ENCODE peak calls at places on chromosome 21, in nine cellular contexts. R, M, G, B, Q, U, F, H and Z are unnamed samples.

GRCh38 chr21:40049031-40049958 is 182.1 kb downstream of the PCP4 start:
- DNase-seq in R (no peak), M (no peak), G (no peak), B (peak; percentile 44), Q (no peak), U (no peak), F (no peak), H (no peak), Z (no peak)

GRCh38 chr21:42068256-42068545 is 2.9 kb upstream of the UMODL1 start:
- DNase-seq in R (no peak), M (no peak), G (no peak), B (no peak), Q (no peak), U (no peak), F (no peak), H (no peak), Z (no peak)

GRCh38 chr21:28229811-28230210 is 762.9 kb downstream of the LTN1 start:
- DNase-seq in R (no peak), M (peak; percentile 91), G (no peak), B (no peak), Q (no peak), U (peak; percentile 92), F (peak; percentile 61), H (no peak), Z (peak; percentile 91)

GRCh38 chr21:23014021-23014420 is 2015.8 kb downstream of the NCAM2 start:
- DNase-seq in R (no peak), M (no peak), G (no peak), B (no peak), Q (no peak), U (no peak), F (no peak), H (no peak), Z (no peak)

GRCh38 chr21:36385909-36386642 is 884 bp downstream of the CHAF1B start:
- DNase-seq in R (no peak), M (peak; percentile 14), G (no peak), B (no peak), Q (no peak), U (peak; percentile 21), F (peak; percentile 16), H (no peak), Z (peak; percentile 14)

GRCh38 chr21:42208801-42209490 is 10.0 kb upstream of the ABCG1 start:
- DNase-seq in R (no peak), M (no peak), G (no peak), B (no peak), Q (no peak), U (no peak), F (no peak), H (no peak), Z (no peak)

GRCh38 chr21:41852929-41853320 is 26.2 kb downstream of the PRDM15 start:
- DNase-seq in R (no peak), M (no peak), G (no peak), B (no peak), Q (no peak), U (no peak), F (no peak), H (no peak), Z (no peak)

GRCh38 chr21:34073032-34073748 is at the start of the genes MRPS6 and SLC5A3:
- DNase-seq in R (peak; percentile 86), M (peak; percentile 88), G (peak; percentile 92), B (peak; percentile 67), Q (peak; percentile 89), U (peak; percentile 78), F (peak; percentile 82), H (peak; percentile 82), Z (peak; percentile 85)

GRCh38 chr21:42527489-42528158 is 14.0 kb downstream of the SLC37A1 start:
- DNase-seq in R (no peak), M (no peak), G (no peak), B (no peak), Q (no peak), U (no peak), F (no peak), H (no peak), Z (no peak)

GRCh38 chr21:31781737-31782136 is 49.8 kb upstream of the SCAF4 start:
- DNase-seq in R (peak; percentile 33), M (peak; percentile 47), G (no peak), B (peak; percentile 73), Q (peak; percentile 27), U (peak; percentile 63), F (peak; percentile 43), H (peak; percentile 5), Z (peak; percentile 45)

DNA sequence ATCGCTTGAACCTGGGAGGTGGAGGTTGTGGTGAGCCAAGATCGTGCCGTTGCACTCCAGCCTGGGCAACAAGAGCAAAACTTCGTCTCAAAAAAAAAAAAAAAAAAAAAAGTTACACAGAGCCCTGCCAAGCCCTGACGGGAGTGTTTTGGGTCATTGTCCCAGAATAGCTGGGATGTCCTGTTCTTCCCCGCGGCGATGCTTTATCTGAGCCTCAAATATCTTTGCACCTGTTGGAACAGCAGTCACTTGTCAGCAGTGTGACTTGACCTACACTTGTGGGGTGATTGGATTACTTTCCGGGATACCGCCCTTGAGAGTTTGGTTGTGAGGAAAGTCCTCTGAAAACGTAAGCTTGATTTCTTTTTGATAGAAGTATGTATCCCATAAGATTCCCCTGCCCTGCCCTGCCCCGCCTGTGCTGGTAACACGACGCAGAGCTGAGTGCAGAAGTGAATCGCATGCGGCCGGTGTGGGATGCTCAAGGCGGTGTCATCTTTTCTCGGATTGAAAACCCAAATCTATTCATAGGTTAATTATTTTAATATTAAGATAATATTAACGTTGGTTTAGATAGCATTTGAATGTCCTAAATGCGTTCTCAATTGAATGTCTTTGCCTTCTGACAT is 50.9 kb downstream of the PCNT start:
- DNase-seq in R (no peak), M (no peak), G (no peak), B (no peak), Q (peak; percentile 33), U (no peak), F (no peak), H (no peak), Z (no peak)
- H3K4me3 ChIP-seq in R (peak overlapping the region; percentile 46), M (no peak overlapping the region), G (no peak overlapping the region), B (no peak overlapping the region), Q (no peak overlapping the region), U (no peak overlapping the region), F (no peak overlapping the region), H (no peak overlapping the region), Z (no peak overlapping the region)

GRCh38 chr21:30233228-30233627 is 17.3 kb upstream of the CLDN8 start:
- DNase-seq in R (no peak), M (no peak), G (no peak), B (no peak), Q (no peak), U (no peak), F (no peak), H (no peak), Z (no peak)

GRCh38 chr21:30232011-30232410 is 16.1 kb upstream of the CLDN8 start:
- DNase-seq in R (no peak), M (no peak), G (no peak), B (no peak), Q (no peak), U (no peak), F (no peak), H (no peak), Z (peak; percentile 37)

GRCh38 chr21:30234643-30235042 is 18.7 kb upstream of the CLDN8 start:
- DNase-seq in R (no peak), M (peak; percentile 43), G (no peak), B (no peak), Q (no peak), U (peak; percentile 4), F (peak; percentile 20), H (no peak), Z (peak; percentile 56)

GRCh38 chr21:30233636-30234035 is 17.7 kb upstream of the CLDN8 start:
- DNase-seq in R (no peak), M (no peak), G (no peak), B (no peak), Q (no peak), U (no peak), F (peak; percentile 3), H (no peak), Z (no peak)

GRCh38 chr21:30234050-30234449 is 18.2 kb upstream of the CLDN8 start:
- DNase-seq in R (no peak), M (no peak), G (no peak), B (no peak), Q (no peak), U (no peak), F (no peak), H (no peak), Z (no peak)
- TF ChIP-seq CTCF in R (no peak), M (no peak), G (no peak), B (no peak), Q (no peak), U (no peak), F (no peak), H (no peak), Z (no peak)

DNA sequence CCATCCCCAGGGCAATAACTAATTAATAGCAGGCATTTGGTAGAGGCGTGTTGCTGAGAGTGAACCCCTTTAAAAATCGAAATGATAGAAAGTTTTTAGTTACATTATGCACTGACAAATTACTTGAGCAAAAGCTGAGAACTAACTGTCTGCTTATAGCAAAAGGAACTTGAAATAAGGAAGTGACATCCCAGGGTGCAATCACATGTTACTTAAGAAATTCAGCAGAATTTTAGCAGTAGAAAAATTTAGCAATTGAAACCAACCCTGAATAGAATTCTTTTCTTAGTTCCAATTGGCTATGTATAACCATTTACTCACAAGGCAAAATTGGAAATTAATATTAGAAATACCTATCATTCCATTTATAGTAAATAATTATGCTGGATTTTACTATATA is 139.5 kb upstream of the SAMSN1 start:
- DNase-seq in R (no peak), M (no peak), G (no peak), B (no peak), Q (no peak), U (no peak), F (no peak), H (no peak), Z (no peak)
- H3K4me3 ChIP-seq in R (no peak overlapping the region), M (no peak overlapping the region), G (no peak overlapping the region), B (no peak overlapping the region), Q (no peak overlapping the region), U (no peak overlapping the region), F (no peak overlapping the region), H (no peak overlapping the region), Z (no peak overlapping the region)

GRCh38 chr21:32886339-32886738 is 114.8 kb upstream of the PAXBP1 start:
- DNase-seq in R (no peak), M (no peak), G (no peak), B (no peak), Q (no peak), U (peak; percentile 3), F (no peak), H (no peak), Z (no peak)
- TF ChIP-seq CTCF in R (no peak), M (no peak), G (no peak), B (no peak), Q (no peak), U (no peak), F (no peak), H (no peak), Z (no peak)

DNA sequence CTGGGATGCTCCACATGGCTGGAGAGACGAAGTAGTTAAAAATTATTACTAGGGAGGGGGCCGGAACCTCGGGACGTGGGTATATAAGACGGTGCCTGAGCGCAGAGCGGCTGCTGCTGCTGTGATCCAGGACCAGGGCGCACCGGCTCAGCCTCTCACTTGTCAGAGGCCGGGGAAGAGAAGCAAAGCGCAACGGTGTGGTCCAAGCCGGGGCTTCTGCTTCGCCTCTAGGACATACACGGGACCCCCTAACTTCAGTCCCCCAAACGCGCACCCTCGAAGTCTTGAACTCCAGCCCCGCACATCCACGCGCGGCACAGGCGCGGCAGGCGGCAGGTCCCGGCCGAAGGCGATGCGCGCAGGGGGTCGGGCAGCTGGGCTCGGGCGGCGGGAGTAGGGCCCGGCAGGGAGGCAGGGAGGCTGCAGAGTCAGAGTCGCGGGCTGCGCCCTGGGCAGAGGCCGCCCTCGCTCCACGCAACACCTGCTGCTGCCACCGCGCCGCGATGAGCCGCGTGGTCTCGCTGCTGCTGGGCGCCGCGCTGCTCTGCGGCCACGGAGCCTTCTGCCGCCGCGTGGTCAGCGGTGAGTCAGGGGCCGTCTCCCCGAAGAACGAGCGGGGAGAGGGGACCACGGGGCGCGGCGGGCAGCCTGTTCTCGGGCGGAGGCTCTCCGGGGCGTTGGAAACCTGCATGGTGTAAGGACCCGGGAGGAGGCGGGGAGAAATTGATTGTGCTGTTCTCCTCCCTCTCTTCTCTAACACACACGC is at the start of gene CHODL:
- DNase-seq in R (peak; percentile 14), M (no peak), G (no peak), B (peak; percentile 22), Q (no peak), U (no peak), F (no peak), H (no peak), Z (no peak)
- H3K4me3 ChIP-seq in R (peak within 1 kb of the TSS; percentile 60), M (peak within 1 kb of the TSS; percentile 21), G (peak within 1 kb of the TSS; percentile 43), B (peak within 1 kb of the TSS; percentile 43), Q (peak within 1 kb of the TSS; percentile 51), U (no peak within 1 kb of the TSS), F (peak within 1 kb of the TSS; percentile 29), H (no peak within 1 kb of the TSS), Z (no peak within 1 kb of the TSS)